ENCODE peak calls at places on chromosomes 1 and 21, in five cellular contexts. One of them, this sample, is unnamed.

GRCh38 chr1:172726740-172727139 is 67.8 kb downstream of the FASLG start:
- DNase-seq in fibroblast of mammary gland: no peak
- DNase-seq in fibroblast of lung: no peak
- DNase-seq in Panc1: no peak
- DNase-seq in tibial nerve: no peak
- DNase-seq in this sample: no peak

GRCh38 chr1:100051893-100052292 is 80.8 kb downstream of the SASS6 start:
- DNase-seq in fibroblast of lung: no peak
- DNase-seq in fibroblast of mammary gland: no peak
- DNase-seq in Panc1: no peak
- DNase-seq in tibial nerve: no peak
- DNase-seq in this sample: no peak

GRCh38 chr1:10007161-10007560 is 10.1 kb downstream of the RBP7 start:
- DNase-seq in tibial nerve: no peak
- DNase-seq in Panc1: no peak
- DNase-seq in fibroblast of mammary gland: no peak
- DNase-seq in fibroblast of lung: no peak
- DNase-seq in this sample: peak; percentile 66

GRCh38 chr1:96746440-96747223 is 25.0 kb downstream of the PTBP2 start:
- DNase-seq in fibroblast of mammary gland: no peak
- DNase-seq in tibial nerve: no peak
- DNase-seq in fibroblast of lung: no peak
- DNase-seq in Panc1: no peak
- DNase-seq in this sample: no peak

GRCh38 chr1:143691400-143691891 is 280.3 kb downstream of the FAM72C start:
- DNase-seq in tibial nerve: no peak
- DNase-seq in Panc1: no peak
- DNase-seq in fibroblast of lung: no peak
- DNase-seq in fibroblast of mammary gland: peak; percentile 65
- DNase-seq in this sample: no peak

GRCh38 chr1:62962794-62963776 is 179.2 kb downstream of the ATG4C start:
- DNase-seq in Panc1: peak; percentile 2
- DNase-seq in tibial nerve: peak; percentile 28
- DNase-seq in fibroblast of lung: peak; percentile 44
- DNase-seq in fibroblast of mammary gland: peak; percentile 53
- DNase-seq in this sample: peak; percentile 65

GRCh38 chr1:182860658-182861057 is 21.5 kb downstream of the DHX9 start:
- DNase-seq in Panc1: no peak
- DNase-seq in fibroblast of lung: no peak
- DNase-seq in fibroblast of mammary gland: no peak
- DNase-seq in tibial nerve: no peak
- DNase-seq in this sample: no peak

GRCh38 chr1:236311040-236311439 is 29.3 kb upstream of the ERO1B start:
- DNase-seq in fibroblast of lung: no peak
- DNase-seq in Panc1: no peak
- DNase-seq in fibroblast of mammary gland: no peak
- DNase-seq in tibial nerve: no peak
- DNase-seq in this sample: no peak

GRCh38 chr21:37204580-37204979 is 62.6 kb downstream of the VPS26C start:
- DNase-seq in fibroblast of lung: no peak
- DNase-seq in tibial nerve: no peak
- DNase-seq in Panc1: no peak
- DNase-seq in fibroblast of mammary gland: no peak
- DNase-seq in this sample: peak; percentile 24

GRCh38 chr1:154445040-154445472 is 39.9 kb downstream of the IL6R start:
- DNase-seq in fibroblast of mammary gland: peak; percentile 75
- DNase-seq in tibial nerve: no peak
- DNase-seq in fibroblast of lung: peak; percentile 75
- DNase-seq in Panc1: no peak
- DNase-seq in this sample: peak; percentile 26

GRCh38 chr1:179747611-179748010 is 4.5 kb downstream of the FAM163A start:
- DNase-seq in Panc1: no peak
- DNase-seq in fibroblast of mammary gland: no peak
- DNase-seq in tibial nerve: no peak
- DNase-seq in fibroblast of lung: no peak
- DNase-seq in this sample: no peak

GRCh38 chr1:182764029-182764768 is 25.4 kb upstream of the NPL start:
- DNase-seq in fibroblast of lung: no peak
- DNase-seq in fibroblast of mammary gland: no peak
- DNase-seq in tibial nerve: no peak
- DNase-seq in Panc1: no peak
- DNase-seq in this sample: no peak

GRCh38 chr1:243726792-243727502 is 123.1 kb downstream of the AKT3 start:
- DNase-seq in tibial nerve: no peak
- DNase-seq in fibroblast of mammary gland: no peak
- DNase-seq in Panc1: no peak
- DNase-seq in fibroblast of lung: no peak
- DNase-seq in this sample: no peak

GRCh38 chr1:58932820-58933598 is 149.2 kb upstream of the JUN start:
- DNase-seq in Panc1: peak; percentile 71
- DNase-seq in tibial nerve: no peak
- DNase-seq in fibroblast of mammary gland: peak; percentile 83
- DNase-seq in fibroblast of lung: peak; percentile 85
- DNase-seq in this sample: peak; percentile 82

GRCh38 chr1:98315309-98315708 is 346.2 kb upstream of the SNX7 start:
- DNase-seq in tibial nerve: no peak
- DNase-seq in fibroblast of lung: peak; percentile 84
- DNase-seq in Panc1: no peak
- DNase-seq in fibroblast of mammary gland: peak; percentile 86
- DNase-seq in this sample: peak; percentile 79

GRCh38 chr1:55580845-55581332 is 365.7 kb upstream of the USP24 start:
- DNase-seq in fibroblast of mammary gland: peak; percentile 98
- DNase-seq in fibroblast of lung: peak; percentile 77
- DNase-seq in tibial nerve: peak; percentile 51
- DNase-seq in Panc1: no peak
- DNase-seq in this sample: peak; percentile 62

GRCh38 chr1:76425104-76425842 is 350.7 kb downstream of the ST6GALNAC3 start:
- DNase-seq in fibroblast of mammary gland: peak; percentile 1
- DNase-seq in tibial nerve: no peak
- DNase-seq in Panc1: no peak
- DNase-seq in fibroblast of lung: peak; percentile 26
- DNase-seq in this sample: peak; percentile 17

GRCh38 chr1:67953301-67953700 is 97.1 kb downstream of the DIRAS3 start:
- DNase-seq in tibial nerve: no peak
- DNase-seq in fibroblast of lung: no peak
- DNase-seq in fibroblast of mammary gland: peak; percentile 33
- DNase-seq in Panc1: no peak
- DNase-seq in this sample: no peak

GRCh38 chr1:147738739-147739476 is 21.5 kb downstream of the GJA5 start:
- DNase-seq in tibial nerve: no peak
- DNase-seq in fibroblast of lung: no peak
- DNase-seq in Panc1: no peak
- DNase-seq in fibroblast of mammary gland: no peak
- DNase-seq in this sample: no peak

DNA sequence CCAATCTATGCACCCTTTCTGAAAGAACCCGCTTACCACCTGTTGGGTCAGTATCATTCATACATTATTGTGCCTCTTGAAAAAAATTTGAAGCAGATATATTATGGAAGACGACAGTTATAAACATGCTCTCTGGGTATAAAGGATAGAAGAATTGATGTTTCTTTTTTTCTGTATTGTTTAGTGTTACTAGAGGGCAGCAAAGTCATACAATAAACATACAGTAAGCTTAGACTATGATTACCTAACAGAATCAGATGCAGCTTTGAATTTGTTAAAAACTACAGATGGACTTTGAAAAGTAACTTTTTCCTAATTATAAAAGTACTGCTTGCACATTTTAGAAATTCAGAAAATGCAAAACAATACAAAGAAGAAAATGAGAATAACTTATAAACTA is 11.1 kb upstream of the PAXBP1 start:
- DNase-seq in tibial nerve: no peak
- DNase-seq in fibroblast of lung: no peak
- DNase-seq in fibroblast of mammary gland: peak; percentile 25
- DNase-seq in Panc1: no peak
- DNase-seq in this sample: no peak
- TF ChIP-seq CTCF in tibial nerve: no peak
- TF ChIP-seq CTCF in fibroblast of lung: no peak
- TF ChIP-seq CTCF in fibroblast of mammary gland: no peak
- TF ChIP-seq CTCF in Panc1: peak; percentile 7
- TF ChIP-seq CTCF in this sample: no peak

GRCh38 chr1:211379446-211379845 is 52.8 kb downstream of the TRAF5 start:
- DNase-seq in tibial nerve: no peak
- DNase-seq in fibroblast of mammary gland: no peak
- DNase-seq in Panc1: no peak
- DNase-seq in fibroblast of lung: no peak
- DNase-seq in this sample: no peak

GRCh38 chr1:211382182-211382713 is 55.6 kb downstream of the TRAF5 start:
- DNase-seq in Panc1: no peak
- DNase-seq in fibroblast of mammary gland: no peak
- DNase-seq in tibial nerve: no peak
- DNase-seq in fibroblast of lung: no peak
- DNase-seq in this sample: no peak

GRCh38 chr1:211382714-211383480 is 56.3 kb downstream of the TRAF5 start:
- DNase-seq in tibial nerve: peak; percentile 77
- DNase-seq in Panc1: peak; percentile 76
- DNase-seq in fibroblast of lung: peak; percentile 94
- DNase-seq in fibroblast of mammary gland: peak; percentile 89
- DNase-seq in this sample: peak; percentile 95

GRCh38 chr1:211378844-211379243 is 52.2 kb downstream of the TRAF5 start:
- DNase-seq in fibroblast of lung: peak; percentile 56
- DNase-seq in Panc1: no peak
- DNase-seq in fibroblast of mammary gland: peak; percentile 80
- DNase-seq in tibial nerve: no peak
- DNase-seq in this sample: peak; percentile 20

GRCh38 chr1:211381481-211382181 is 55.0 kb downstream of the TRAF5 start:
- DNase-seq in tibial nerve: no peak
- DNase-seq in fibroblast of mammary gland: no peak
- DNase-seq in Panc1: no peak
- DNase-seq in fibroblast of lung: no peak
- DNase-seq in this sample: no peak
- H3K4me3 ChIP-seq in tibial nerve: peak overlapping the region; percentile 68
- H3K4me3 ChIP-seq in fibroblast of mammary gland: no peak overlapping the region
- H3K4me3 ChIP-seq in Panc1: peak overlapping the region; percentile 76
- H3K4me3 ChIP-seq in fibroblast of lung: peak overlapping the region; percentile 82
- H3K4me3 ChIP-seq in this sample: no peak overlapping the region

GRCh38 chr1:247862756-247863155 is 5.8 kb downstream of the TRIM58 start:
- DNase-seq in fibroblast of mammary gland: no peak
- DNase-seq in tibial nerve: no peak
- DNase-seq in Panc1: no peak
- DNase-seq in fibroblast of lung: no peak
- DNase-seq in this sample: no peak

GRCh38 chr1:247854899-247855545 is 2.0 kb upstream of the TRIM58 start:
- DNase-seq in fibroblast of mammary gland: no peak
- DNase-seq in Panc1: no peak
- DNase-seq in tibial nerve: no peak
- DNase-seq in fibroblast of lung: no peak
- DNase-seq in this sample: no peak

GRCh38 chr1:247855911-247856310 is 1.1 kb upstream of the TRIM58 start:
- DNase-seq in Panc1: no peak
- DNase-seq in fibroblast of lung: no peak
- DNase-seq in fibroblast of mammary gland: no peak
- DNase-seq in tibial nerve: no peak
- DNase-seq in this sample: no peak

GRCh38 chr1:247857986-247858356 is 984 bp downstream of the TRIM58 start:
- DNase-seq in Panc1: no peak
- DNase-seq in fibroblast of lung: no peak
- DNase-seq in tibial nerve: no peak
- DNase-seq in fibroblast of mammary gland: no peak
- DNase-seq in this sample: no peak

DNA sequence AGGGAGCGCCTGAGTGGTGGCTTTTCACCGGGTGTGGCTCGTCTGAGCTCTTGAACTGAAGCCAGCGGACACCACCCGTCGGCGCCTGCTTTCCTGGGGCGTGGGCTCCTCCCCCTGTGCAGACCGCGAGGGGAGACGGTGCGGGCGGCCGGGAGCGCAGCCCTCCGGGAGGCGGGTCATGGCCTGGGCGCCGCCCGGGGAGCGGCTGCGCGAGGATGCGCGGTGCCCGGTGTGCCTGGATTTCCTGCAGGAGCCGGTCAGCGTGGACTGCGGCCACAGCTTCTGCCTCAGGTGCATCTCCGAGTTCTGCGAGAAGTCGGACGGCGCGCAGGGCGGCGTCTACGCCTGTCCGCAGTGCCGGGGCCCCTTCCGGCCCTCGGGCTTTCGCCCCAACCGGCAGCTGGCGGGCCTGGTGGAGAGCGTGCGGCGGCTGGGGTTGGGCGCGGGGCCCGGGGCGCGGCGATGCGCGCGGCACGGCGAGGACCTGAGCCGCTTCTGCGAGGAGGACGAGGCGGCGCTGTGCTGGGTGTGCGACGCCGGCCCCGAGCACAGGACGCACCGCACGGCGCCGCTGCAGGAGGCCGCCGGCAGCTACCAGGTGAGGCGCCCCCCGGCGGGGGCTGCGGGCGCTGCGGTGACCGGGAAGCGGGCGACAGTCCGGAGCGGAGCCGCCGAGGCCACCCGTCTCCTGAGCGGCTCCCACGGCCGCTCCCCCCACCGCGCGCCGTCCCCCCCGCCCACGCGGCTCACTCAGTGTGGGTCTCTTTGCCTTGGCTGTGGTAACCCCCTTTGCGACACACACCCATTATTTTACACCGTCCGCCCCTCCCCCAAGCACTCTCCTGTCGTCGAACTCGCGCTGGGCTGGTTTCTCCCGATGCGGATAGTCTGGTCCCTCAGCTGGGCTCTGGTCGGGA is at the start of gene TRIM58:
- DNase-seq in tibial nerve: no peak
- DNase-seq in Panc1: no peak
- DNase-seq in fibroblast of mammary gland: no peak
- DNase-seq in fibroblast of lung: no peak
- DNase-seq in this sample: peak; percentile 1
- TF ChIP-seq CTCF in tibial nerve: peak; percentile 25
- TF ChIP-seq CTCF in Panc1: no peak
- TF ChIP-seq CTCF in fibroblast of mammary gland: no peak
- TF ChIP-seq CTCF in fibroblast of lung: no peak
- TF ChIP-seq CTCF in this sample: no peak

GRCh38 chr1:198904356-198904755 is 265.5 kb downstream of the PTPRC start:
- DNase-seq in fibroblast of mammary gland: peak; percentile 56
- DNase-seq in fibroblast of lung: peak; percentile 82
- DNase-seq in Panc1: no peak
- DNase-seq in tibial nerve: no peak
- DNase-seq in this sample: peak; percentile 69

GRCh38 chr1:198902616-198903140 is 263.8 kb downstream of the PTPRC start:
- DNase-seq in fibroblast of lung: no peak
- DNase-seq in tibial nerve: no peak
- DNase-seq in fibroblast of mammary gland: no peak
- DNase-seq in Panc1: no peak
- DNase-seq in this sample: no peak

GRCh38 chr1:198906739-198907422 is 268.0 kb downstream of the PTPRC start:
- DNase-seq in Panc1: no peak
- DNase-seq in tibial nerve: no peak
- DNase-seq in fibroblast of lung: no peak
- DNase-seq in fibroblast of mammary gland: no peak
- DNase-seq in this sample: no peak

GRCh38 chr1:198901280-198901679 is 262.4 kb downstream of the PTPRC start:
- DNase-seq in fibroblast of lung: no peak
- DNase-seq in fibroblast of mammary gland: no peak
- DNase-seq in tibial nerve: no peak
- DNase-seq in Panc1: no peak
- DNase-seq in this sample: no peak

DNA sequence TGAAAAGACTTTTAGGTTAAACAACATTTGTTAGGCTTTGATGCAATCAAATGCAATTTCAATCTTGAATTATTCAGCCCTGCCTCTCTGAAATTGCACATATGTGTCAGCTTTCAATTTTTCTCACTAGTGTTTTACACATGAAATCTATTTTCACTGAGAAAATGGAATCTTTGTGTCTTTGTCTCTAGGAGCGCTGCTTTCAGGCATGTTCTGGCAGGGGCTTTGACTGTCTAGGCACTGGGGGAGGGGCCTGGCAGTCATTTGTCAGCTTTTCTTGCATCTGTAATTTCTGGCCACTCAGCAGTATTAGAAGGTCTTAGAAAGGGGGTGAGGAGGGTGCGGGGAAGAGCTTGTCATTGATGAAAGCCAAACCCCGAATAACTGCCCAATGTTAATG is 264.4 kb downstream of the PTPRC start:
- DNase-seq in fibroblast of mammary gland: no peak
- DNase-seq in Panc1: no peak
- DNase-seq in fibroblast of lung: peak; percentile 74
- DNase-seq in tibial nerve: no peak
- DNase-seq in this sample: no peak
- H3K4me3 ChIP-seq in fibroblast of mammary gland: no peak overlapping the region
- H3K4me3 ChIP-seq in Panc1: no peak overlapping the region
- H3K4me3 ChIP-seq in fibroblast of lung: no peak overlapping the region
- H3K4me3 ChIP-seq in tibial nerve: no peak overlapping the region
- H3K4me3 ChIP-seq in this sample: no peak overlapping the region